ENCODE peak calls at places on chromosomes 5 and 9, in nine cellular contexts. A is tibial nerve, N is kidney, H is brain microvascular endothelial cell, I is BJ, V is breast epithelium, Y is lower lobe of right lung, K is fibroblast of pulmonary artery, E is astrocyte. S is an unnamed sample.

GRCh38 chr9:6566409-6567139 is 79.0 kb downstream of the GLDC start:
- DNase-seq in A (no peak), N (no peak), H (peak; percentile 97), I (peak; percentile 85), V (no peak), Y (no peak), K (peak; percentile 97), E (peak; percentile 98), S (peak; percentile 95)

GRCh38 chr5:169895876-169896275 is 84.4 kb downstream of the INSYN2B start:
- DNase-seq in A (no peak), N (peak; percentile 82), H (no peak), I (no peak), V (no peak), Y (no peak), K (peak; percentile 39), E (no peak), S (peak; percentile 51)

GRCh38 chr9:9362332-9362731 is 1250.5 kb downstream of the PTPRD start:
- DNase-seq in A (no peak), N (no peak), H (no peak), I (no peak), V (no peak), Y (no peak), K (no peak), E (no peak), S (no peak)

GRCh38 chr9:133371261-133371711 is 4.6 kb downstream of the SURF4 start:
- DNase-seq in A (no peak), N (no peak), H (peak; percentile 35), I (no peak), V (no peak), Y (peak; percentile 43), K (no peak), E (peak; percentile 31), S (peak; percentile 58)

GRCh38 chr5:157821822-157822622 is 36.9 kb downstream of the CLINT1 start:
- DNase-seq in A (no peak), N (no peak), H (peak; percentile 25), I (no peak), V (no peak), Y (no peak), K (no peak), E (peak; percentile 35), S (peak; percentile 65)

GRCh38 chr5:140587495-140587894 is 22.9 kb downstream of the SLC35A4 start:
- DNase-seq in A (no peak), N (no peak), H (no peak), I (no peak), V (no peak), Y (no peak), K (no peak), E (no peak), S (no peak)

GRCh38 chr5:38738898-38739743 is 106.7 kb upstream of the OSMR start:
- DNase-seq in A (no peak), N (no peak), H (no peak), I (no peak), V (no peak), Y (no peak), K (peak; percentile 55), E (peak; percentile 37), S (no peak)

GRCh38 chr9:134922932-134923240 is 5.2 kb upstream of the FCN1 start:
- DNase-seq in A (no peak), N (no peak), H (no peak), I (no peak), V (no peak), Y (peak; percentile 47), K (no peak), E (no peak), S (no peak)

GRCh38 chr5:177300236-177300880 is 3.2 kb downstream of the RAB24 start:
- DNase-seq in A (no peak), N (no peak), H (peak; percentile 75), I (no peak), V (no peak), Y (peak; percentile 77), K (peak; percentile 72), E (peak; percentile 71), S (peak; percentile 88)

GRCh38 chr9:133976888-133977287 is 15.2 kb downstream of the VAV2 start:
- DNase-seq in A (no peak), N (peak; percentile 68), H (no peak), I (no peak), V (no peak), Y (peak; percentile 39), K (no peak), E (no peak), S (no peak)

GRCh38 chr5:124043456-124043855 is 531.5 kb downstream of the CSNK1G3 start:
- DNase-seq in A (no peak), N (no peak), H (no peak), I (no peak), V (no peak), Y (no peak), K (no peak), E (no peak), S (peak; percentile 13)

GRCh38 chr5:82174128-82174918 is 103.8 kb downstream of the RPS23 start:
- DNase-seq in A (no peak), N (no peak), H (peak; percentile 53), I (peak; percentile 29), V (no peak), Y (peak; percentile 68), K (peak; percentile 70), E (peak; percentile 93), S (peak; percentile 84)

GRCh38 chr9:126219166-126219565 is 107.5 kb upstream of the MVB12B start:
- DNase-seq in A (no peak), N (no peak), H (no peak), I (no peak), V (no peak), Y (no peak), K (no peak), E (no peak), S (no peak)

GRCh38 chr5:154753792-154754191 is 1.4 kb upstream of the LARP1 start:
- DNase-seq in A (peak; percentile 48), N (peak; percentile 83), H (peak; percentile 86), I (peak; percentile 88), V (no peak), Y (no peak), K (peak; percentile 94), E (peak; percentile 94), S (peak; percentile 96)

DNA sequence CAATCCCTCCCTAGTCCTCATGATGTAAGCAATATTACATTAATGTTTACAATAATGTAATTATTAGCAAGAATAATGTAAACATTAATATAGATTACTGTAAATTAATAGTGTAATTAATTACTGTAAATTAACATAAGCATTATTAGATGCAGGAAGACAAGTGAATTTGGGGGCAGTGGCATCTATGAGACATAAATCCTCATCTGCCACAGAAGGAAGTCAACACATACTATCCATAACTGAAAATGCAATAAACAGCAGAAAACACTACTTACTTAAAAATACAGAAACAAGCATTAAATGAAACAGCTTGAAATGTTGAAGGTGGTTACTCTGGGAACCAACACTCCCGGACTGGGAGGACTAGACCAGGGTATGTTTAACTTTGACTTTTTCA is 685 bp upstream of the NIPSNAP3A start:
- DNase-seq in A (no peak), N (no peak), H (no peak), I (no peak), V (no peak), Y (no peak), K (no peak), E (no peak), S (no peak)
- H3K4me3 ChIP-seq in A (peak overlapping the region; percentile 68), N (peak overlapping the region; percentile 80), H (peak overlapping the region; percentile 83), I (peak overlapping the region; percentile 92), V (peak overlapping the region; percentile 76), Y (peak overlapping the region; percentile 80), K (peak overlapping the region; percentile 76), E (peak overlapping the region; percentile 81), S (peak overlapping the region; percentile 85)

GRCh38 chr5:172833691-172834569 is at the start of gene ERGIC1:
- DNase-seq in A (peak; percentile 66), N (peak; percentile 95), H (peak; percentile 67), I (no peak), V (peak; percentile 86), Y (peak; percentile 92), K (peak; percentile 87), E (peak; percentile 65), S (peak; percentile 83)
- TF ChIP-seq CTCF in A (no peak), N (no peak), H (no peak), I (no peak), V (no peak), Y (no peak), K (no peak), E (no peak), S (no peak)

DNA sequence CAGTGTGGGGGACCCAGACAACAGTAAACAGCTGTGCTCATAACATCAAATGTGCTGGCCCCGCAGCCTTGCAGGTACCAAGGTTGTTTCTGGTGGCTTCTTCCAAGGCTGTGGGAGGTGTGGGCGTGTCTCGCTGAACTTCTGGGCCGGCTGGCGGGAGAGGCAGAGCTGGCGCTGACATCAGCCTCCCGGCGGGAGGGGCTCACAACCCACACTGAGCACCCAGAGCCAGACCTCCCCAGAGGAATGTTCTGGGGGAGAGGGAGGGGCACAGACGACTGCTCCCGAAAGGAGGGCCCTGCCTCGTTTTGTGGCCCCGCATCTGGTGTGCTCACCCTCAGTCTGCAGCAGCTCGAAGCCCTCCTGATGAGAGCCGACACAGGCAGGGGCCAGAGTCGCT is 6.9 kb upstream of the SLC12A7 start:
- DNase-seq in A (no peak), N (no peak), H (no peak), I (no peak), V (no peak), Y (no peak), K (peak; percentile 17), E (no peak), S (no peak)
- H3K4me3 ChIP-seq in A (no peak overlapping the region), N (no peak overlapping the region), H (no peak overlapping the region), I (no peak overlapping the region), V (peak overlapping the region; percentile 12), Y (no peak overlapping the region), K (no peak overlapping the region), E (no peak overlapping the region), S (no peak overlapping the region)

GRCh38 chr5:127216143-127216542 is 74.5 kb upstream of the MEGF10 start:
- DNase-seq in A (no peak), N (no peak), H (no peak), I (no peak), V (no peak), Y (no peak), K (no peak), E (no peak), S (no peak)

GRCh38 chr5:127213231-127213630 is 77.4 kb upstream of the MEGF10 start:
- DNase-seq in A (no peak), N (no peak), H (no peak), I (no peak), V (no peak), Y (no peak), K (no peak), E (no peak), S (no peak)

GRCh38 chr5:127216906-127217675 is 73.5 kb upstream of the MEGF10 start:
- DNase-seq in A (no peak), N (no peak), H (no peak), I (no peak), V (no peak), Y (no peak), K (no peak), E (no peak), S (no peak)
- TF ChIP-seq CTCF in A (no peak), N (no peak), H (peak; percentile 27), I (no peak), V (no peak), Y (no peak), K (no peak), E (no peak), S (peak; percentile 17)

DNA sequence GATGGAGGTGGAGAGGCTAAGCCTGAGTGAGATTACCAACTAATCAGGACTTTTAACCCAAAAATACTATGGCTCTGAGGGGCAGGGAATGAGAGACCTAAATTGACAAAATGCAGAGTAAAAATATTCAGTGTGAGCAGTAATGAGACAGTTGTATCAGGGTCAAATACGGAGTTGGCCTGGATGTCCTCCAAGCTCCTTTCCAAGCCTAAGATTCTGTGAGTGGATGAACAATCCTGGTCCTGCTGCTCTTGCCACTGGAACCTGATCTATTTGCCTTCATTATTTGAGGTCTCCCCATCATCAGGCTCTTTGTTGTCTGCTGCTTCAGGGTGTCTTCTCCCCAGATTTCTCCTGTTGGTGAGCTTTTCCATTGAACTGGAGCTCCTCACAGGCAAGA is 1.1 kb downstream of the PDCD1LG2 start:
- DNase-seq in A (no peak), N (no peak), H (no peak), I (no peak), V (no peak), Y (no peak), K (no peak), E (no peak), S (no peak)
- H3K4me3 ChIP-seq in A (no peak overlapping the region), N (no peak overlapping the region), H (peak overlapping the region; percentile 28), I (peak overlapping the region; percentile 48), V (peak overlapping the region; percentile 61), Y (peak overlapping the region; percentile 47), K (peak overlapping the region; percentile 47), E (peak overlapping the region; percentile 59), S (peak overlapping the region; percentile 6)

S was measured in choroid plexus epithelial cell.